ENCODE peak calls at places on chromosomes 12 and 14, in four cellular contexts. Q is pancreas, F is psoas muscle, R is left lung. E is an unnamed sample.

GRCh38 chr12:2958432-2959193 is 584 bp upstream of the TEAD4 start:
- DNase-seq in R (peak; percentile 56), F (peak; percentile 72), Q (peak; percentile 84), E (peak; percentile 91)

GRCh38 chr14:54374117-54374884 is 22.5 kb upstream of the CDKN3 start:
- DNase-seq in F (no peak), R (no peak), Q (no peak), E (no peak)

GRCh38 chr12:129404556-129404955 is 499.3 kb downstream of the TMEM132D start:
- DNase-seq in F (no peak), R (no peak), Q (no peak), E (no peak)

GRCh38 chr14:23931705-23932314 is 21.8 kb upstream of the DHRS4 start:
- DNase-seq in Q (no peak), R (no peak), F (no peak), E (no peak)

GRCh38 chr12:47868041-47868440 is 36.8 kb downstream of the VDR start:
- DNase-seq in R (no peak), Q (no peak), F (peak; percentile 36), E (no peak)

GRCh38 chr14:106268013-106268727 is 741.8 kb downstream of the TMEM121 start:
- DNase-seq in F (no peak), Q (no peak), R (no peak), E (no peak)

GRCh38 chr14:71193663-71194062 is 286.4 kb downstream of the PCNX1 start:
- DNase-seq in R (no peak), Q (no peak), F (no peak), E (no peak)

GRCh38 chr12:89333564-89334252 is 18.6 kb downstream of the DUSP6 start:
- DNase-seq in F (no peak), R (no peak), Q (no peak), E (no peak)

GRCh38 chr12:48978741-48979601 is 849 bp downstream of the WNT1 start:
- DNase-seq in F (no peak), Q (peak; percentile 40), R (no peak), E (no peak)

GRCh38 chr12:21656931-21657335 is 709 bp downstream of the LDHB start:
- DNase-seq in Q (no peak), R (peak; percentile 56), F (no peak), E (peak; percentile 63)

GRCh38 chr12:31876568-31877424 is 82.4 kb upstream of the RESF1 start:
- DNase-seq in F (no peak), R (peak; percentile 59), Q (no peak), E (no peak)

GRCh38 chr14:24607081-24607480 is 2.4 kb downstream of the GZMH start:
- DNase-seq in Q (no peak), F (no peak), R (no peak), E (no peak)

GRCh38 chr12:100484891-100485511 is 11.3 kb downstream of the NR1H4 start:
- DNase-seq in R (no peak), F (no peak), Q (no peak), E (no peak)

GRCh38 chr12:32595251-32595650 is 83.8 kb upstream of the DNM1L start:
- DNase-seq in R (no peak), F (no peak), Q (no peak), E (peak; percentile 59)

GRCh38 chr12:120095356-120096135 is 21.0 kb downstream of the RAB35 start:
- DNase-seq in R (no peak), Q (no peak), F (no peak), E (no peak)

GRCh38 chr14:82223276-82223675 is 689.6 kb upstream of the SEL1L start:
- DNase-seq in F (no peak), R (no peak), Q (no peak), E (no peak)

GRCh38 chr12:126770188-126770587 is 1496.8 kb upstream of the TMEM132C start:
- DNase-seq in R (no peak), F (no peak), Q (no peak), E (no peak)

GRCh38 chr14:98598576-98598975 is 673.4 kb downstream of the BCL11B start:
- DNase-seq in F (no peak), R (no peak), Q (no peak), E (no peak)

GRCh38 chr12:111361073-111361716 is 7.7 kb downstream of the PHETA1 start:
- DNase-seq in F (no peak), Q (no peak), R (no peak), E (no peak)

GRCh38 chr14:104968541-104969401 is 9.4 kb downstream of the AHNAK2 start:
- DNase-seq in F (peak; percentile 47), R (no peak), Q (peak; percentile 27), E (no peak)

GRCh38 chr12:6899837-6900519 is 4.6 kb upstream of the LRRC23 start:
- DNase-seq in R (peak; percentile 81), Q (peak; percentile 72), F (no peak), E (peak; percentile 21)

GRCh38 chr12:113090740-113091139 is 34.2 kb downstream of the DTX1 start:
- DNase-seq in R (no peak), Q (no peak), F (no peak), E (no peak)

GRCh38 chr12:107349008-107349747 is 255.8 kb upstream of the CRY1 start:
- DNase-seq in R (no peak), Q (peak; percentile 34), F (no peak), E (peak; percentile 23)

GRCh38 chr14:23009939-23010718 is at the start of gene C14orf93:
- DNase-seq in F (peak; percentile 86), R (peak; percentile 86), Q (peak; percentile 86), E (peak; percentile 79)

GRCh38 chr14:69471916-69472315 is 12.6 kb upstream of the PLEKHD1 start:
- DNase-seq in R (no peak), Q (no peak), F (no peak), E (no peak)

GRCh38 chr12:68580911-68581310 is 29.8 kb upstream of the RAP1B start:
- DNase-seq in R (no peak), F (no peak), Q (no peak), E (no peak)

GRCh38 chr12:57458665-57459054 is 925 bp upstream of the GLI1 start:
- DNase-seq in Q (no peak), R (no peak), F (no peak), E (no peak)

GRCh38 chr12:46549527-46550265 is 177.1 kb upstream of the SLC38A2 start:
- DNase-seq in F (no peak), Q (no peak), R (no peak), E (peak; percentile 71)

GRCh38 chr14:74161526-74162158 is 76.9 kb downstream of the LIN52 start:
- DNase-seq in Q (no peak), F (no peak), R (no peak), E (no peak)

GRCh38 chr14:79951572-79951971 is 259.7 kb downstream of the DIO2 start:
- DNase-seq in R (no peak), Q (no peak), F (no peak), E (no peak)

GRCh38 chr12:51127050-51127729 is 43.8 kb upstream of the CSRNP2 start:
- DNase-seq in Q (no peak), R (no peak), F (no peak), E (no peak)

GRCh38 chr12:69266045-69266635 is 26.8 kb downstream of the CPSF6 start:
- DNase-seq in Q (no peak), R (no peak), F (no peak), E (no peak)

GRCh38 chr12:109309441-109310246 is 560 bp upstream of the FOXN4 start:
- DNase-seq in R (no peak), Q (no peak), F (no peak), E (no peak)

GRCh38 chr12:119676022-119676421 is 8.1 kb downstream of the PRKAB1 start:
- DNase-seq in Q (no peak), R (no peak), F (no peak), E (no peak)

GRCh38 chr14:64218344-64219240 is 75.6 kb downstream of the ESR2 start:
- DNase-seq in R (peak; percentile 59), F (no peak), Q (peak; percentile 56), E (no peak)

GRCh38 chr12:53939141-53940108 is 794 bp downstream of the HOXC13 start:
- DNase-seq in R (no peak), Q (no peak), F (no peak), E (peak; percentile 62)

GRCh38 chr12:105622846-105623245 is 292.4 kb downstream of the C12orf75 start:
- DNase-seq in R (no peak), F (no peak), Q (no peak), E (no peak)

GRCh38 chr12:56271031-56271430 is 4.3 kb downstream of the COQ10A start:
- DNase-seq in R (no peak), F (no peak), Q (no peak), E (no peak)

GRCh38 chr14:103333754-103334643 is at the start of gene EIF5:
- DNase-seq in Q (peak; percentile 99), F (peak; percentile 99), R (peak; percentile 99), E (peak; percentile 99)
- H3K4me1 ChIP-seq in Q (peaks cover 20% of the 10 kb centered on the region), F (peaks cover 25% of the 10 kb centered on the region), R (peaks cover 52% of the 10 kb centered on the region), E (peaks cover 13% of the 10 kb centered on the region)

GRCh38 chr12:131539381-131539780 is 171.5 kb upstream of the SFSWAP start:
- DNase-seq in F (no peak), Q (no peak), R (no peak), E (no peak)
- H3K27ac ChIP-seq in F (no peak overlapping the region), Q (no peak overlapping the region), R (no peak overlapping the region), E (no peak overlapping the region)

GRCh38 chr14:51139221-51139681 is 44.3 kb upstream of the TRIM9 start:
- DNase-seq in R (peak; percentile 31), F (no peak), Q (no peak), E (no peak)
- H3K36me3 ChIP-seq in R (no peaks in the 10 kb centered on the region), F (no peaks in the 10 kb centered on the region), Q (no peaks in the 10 kb centered on the region), E (no peaks in the 10 kb centered on the region)

DNA sequence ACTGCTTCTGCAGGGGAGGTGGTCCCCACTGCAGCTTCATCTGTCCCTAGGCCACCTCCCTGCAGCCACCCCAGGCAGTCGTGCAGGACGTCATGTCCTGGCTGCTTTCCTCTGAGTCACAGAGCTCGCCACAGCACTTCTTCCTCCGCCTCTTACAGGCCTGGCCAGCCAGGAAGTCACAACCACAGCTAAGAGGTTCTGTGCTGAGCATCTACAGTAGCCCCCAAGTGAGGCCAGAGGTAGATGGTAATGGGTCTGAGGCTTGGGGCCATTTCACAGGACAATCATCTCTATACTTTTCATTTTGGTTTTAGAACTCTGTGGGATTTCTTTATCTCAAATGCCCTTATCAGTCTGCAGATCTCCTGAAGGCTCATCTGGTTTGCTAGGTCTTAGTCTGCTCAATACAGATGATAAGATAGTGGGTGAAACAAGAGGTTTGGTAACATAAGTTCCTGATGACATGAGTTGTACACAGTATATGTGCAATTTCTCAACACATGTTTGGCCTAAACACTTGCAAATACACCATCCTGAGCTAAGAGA is 106.4 kb downstream of the ARF6 start:
- DNase-seq in Q (peak; percentile 47), R (peak; percentile 89), F (peak; percentile 88), E (peak; percentile 87)
- H3K4me1 ChIP-seq in Q (peaks cover 46% of the 10 kb centered on the region), R (peaks cover 64% of the 10 kb centered on the region), F (peaks cover 55% of the 10 kb centered on the region), E (peaks cover 55% of the 10 kb centered on the region)